ENCODE peak calls at places on chromosomes 2 and 18, in four cellular contexts. C is CD4-positive, alpha-beta T cell; L is H9; V is sigmoid colon. K is an unnamed sample.

GRCh38 chr2:68920481-68921170 is 32.1 kb downstream of the GKN2 start:
- DNase-seq in C (no peak), L (no peak), V (no peak), K (no peak)

GRCh38 chr2:60094450-60094929 is 459.0 kb downstream of the BCL11A start:
- DNase-seq in C (no peak), V (no peak), L (no peak), K (no peak)

GRCh38 chr2:222518570-222519381 is 94.4 kb downstream of the SGPP2 start:
- DNase-seq in C (no peak), V (no peak), L (no peak), K (no peak)

GRCh38 chr2:163347982-163348842 is 387.6 kb downstream of the FIGN start:
- DNase-seq in C (no peak), L (peak; percentile 93), V (peak; percentile 90), K (peak; percentile 74)

GRCh38 chr2:176413786-176414185 is 144.5 kb downstream of the MTX2 start:
- DNase-seq in L (no peak), V (no peak), C (no peak), K (no peak)

GRCh38 chr2:101720732-101721131 is 23.2 kb downstream of the MAP4K4 start:
- DNase-seq in V (no peak), C (no peak), L (no peak), K (no peak)

GRCh38 chr2:236600158-236600557 is 30.5 kb downstream of the ACKR3 start:
- DNase-seq in V (no peak), L (no peak), C (no peak), K (no peak)

GRCh38 chr18:59787998-59788875 is 91.0 kb upstream of the CCBE1 start:
- DNase-seq in L (no peak), V (no peak), C (no peak), K (no peak)

GRCh38 chr2:168685619-168686453 is 116.6 kb upstream of the NOSTRIN start:
- DNase-seq in L (no peak), C (no peak), V (no peak), K (no peak)

GRCh38 chr18:25230658-25231326 is 121.2 kb downstream of the ZNF521 start:
- DNase-seq in L (no peak), V (peak; percentile 93), C (no peak), K (peak; percentile 85)

GRCh38 chr2:60954139-60954538 is 63.4 kb upstream of the PEX13 start:
- DNase-seq in V (no peak), L (no peak), C (no peak), K (no peak)

GRCh38 chr18:37322497-37323035 is 243.0 kb downstream of the CELF4 start:
- DNase-seq in V (no peak), C (no peak), L (peak; percentile 69), K (no peak)

GRCh38 chr2:7324706-7325105 is 407.5 kb downstream of the RNF144A start:
- DNase-seq in V (no peak), L (peak; percentile 52), C (no peak), K (no peak)

GRCh38 chr2:228023619-228024018 is 152.2 kb downstream of the DAW1 start:
- DNase-seq in L (no peak), V (no peak), C (no peak), K (no peak)

GRCh38 chr2:10471046-10471571 is 23.0 kb upstream of the ODC1 start:
- DNase-seq in L (no peak), V (peak; percentile 22), C (no peak), K (no peak)

GRCh38 chr2:132645943-132646804 is 23.8 kb downstream of the LYPD1 start:
- DNase-seq in C (no peak), L (no peak), V (no peak), K (no peak)

GRCh38 chr2:33267745-33268144 is 208.7 kb upstream of the RASGRP3 start:
- DNase-seq in L (no peak), C (no peak), V (no peak), K (no peak)

GRCh38 chr2:43246641-43247040 is 20.2 kb upstream of the ZFP36L2 start:
- DNase-seq in L (no peak), V (no peak), C (no peak), K (no peak)

GRCh38 chr2:97718051-97718882 is 4.9 kb downstream of the ZAP70 start:
- DNase-seq in C (peak; percentile 71), L (no peak), V (peak; percentile 55), K (no peak)

GRCh38 chr2:18901255-18901654 is 311.9 kb upstream of the NT5C1B start:
- DNase-seq in C (no peak), V (no peak), L (no peak), K (no peak)

GRCh38 chr2:168254158-168254935 is 7.0 kb upstream of the STK39 start:
- DNase-seq in L (no peak), V (no peak), C (no peak), K (no peak)

GRCh38 chr2:15195723-15196270 is 365.3 kb downstream of the NBAS start:
- DNase-seq in V (no peak), C (no peak), L (no peak), K (no peak)

GRCh38 chr18:39835303-39836030 is 2119.6 kb upstream of the PIK3C3 start:
- DNase-seq in V (no peak), C (no peak), L (no peak), K (no peak)

DNA sequence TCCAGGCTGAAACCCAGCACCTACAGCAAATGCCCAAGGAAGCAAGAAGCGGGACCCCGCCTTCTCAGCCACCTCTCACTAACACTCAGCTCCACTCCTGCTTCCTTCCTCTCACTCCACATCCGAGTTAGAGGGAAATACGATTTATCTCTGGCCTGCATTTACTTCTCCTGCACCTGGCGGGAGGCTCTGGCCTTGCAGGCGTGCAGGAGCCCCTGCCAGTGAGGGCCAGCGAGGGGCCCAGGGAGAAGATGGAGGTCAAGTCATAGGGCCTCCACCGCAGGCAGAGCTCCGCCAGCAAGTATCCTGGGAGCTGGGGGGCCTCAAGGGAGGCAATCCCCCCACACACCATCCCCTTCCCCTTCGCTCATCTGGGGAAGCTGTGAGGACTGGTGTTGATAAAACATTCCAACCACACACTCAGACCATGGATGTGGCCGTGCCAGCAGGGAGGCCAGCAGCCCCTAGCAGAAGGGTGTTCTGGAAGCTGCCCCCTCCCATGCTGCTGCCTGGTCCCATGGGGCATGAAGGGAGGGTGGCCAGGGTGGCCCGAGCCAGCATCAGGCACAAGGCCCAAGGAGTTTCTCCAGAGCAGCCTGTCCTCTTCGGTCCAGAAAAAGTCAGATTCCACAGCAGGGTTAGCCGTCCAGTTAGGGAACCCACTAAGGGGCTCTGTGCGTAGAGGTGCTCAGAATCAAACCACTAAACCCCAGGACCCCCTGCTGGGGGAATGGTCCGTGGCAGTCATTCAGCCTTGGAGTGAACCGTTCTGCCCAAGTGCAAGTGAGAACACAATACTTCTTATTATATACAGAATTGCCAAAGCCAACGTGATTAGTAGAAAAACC is 91.2 kb downstream of the HDAC4 start:
- DNase-seq in C (no peak), V (peak; percentile 70), L (peak; percentile 18), K (no peak)
- H3K27ac ChIP-seq in C (no peak overlapping the region), V (peak overlapping the region; percentile 97), L (no peak overlapping the region), K (peak overlapping the region; percentile 85)

DNA sequence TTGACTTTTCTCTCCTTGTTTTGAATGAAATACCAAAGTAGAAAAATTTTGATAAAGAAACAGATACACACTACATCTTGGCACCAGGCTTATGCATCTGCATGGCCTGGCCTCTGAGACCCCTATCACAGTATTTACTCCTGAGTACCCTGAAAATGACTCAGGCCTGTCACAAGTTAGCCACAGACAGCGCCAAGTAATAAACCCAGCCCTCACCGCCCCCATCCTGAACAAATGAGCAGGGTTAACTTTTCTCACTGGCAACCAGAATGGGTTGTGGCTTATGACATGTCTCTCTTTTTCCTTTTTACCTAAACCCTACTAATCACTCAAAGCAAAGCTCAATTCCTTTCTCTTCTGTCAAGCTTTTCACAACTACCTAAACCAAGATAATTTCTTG is 35.3 kb downstream of the SPRED2 start:
- DNase-seq in C (no peak), V (no peak), L (no peak), K (no peak)
- H3K27ac ChIP-seq in C (no peak overlapping the region), V (no peak overlapping the region), L (no peak overlapping the region), K (no peak overlapping the region)

GRCh38 chr2:3754280-3754679 is 50.9 kb downstream of the DCDC2C start:
- DNase-seq in L (peak; percentile 27), V (peak; percentile 28), C (no peak), K (no peak)

GRCh38 chr2:3754795-3755194 is 51.4 kb downstream of the DCDC2C start:
- DNase-seq in V (peak; percentile 40), L (peak; percentile 12), C (no peak), K (no peak)

GRCh38 chr2:3755277-3755676 is 51.9 kb downstream of the DCDC2C start:
- DNase-seq in C (no peak), L (peak; percentile 4), V (no peak), K (no peak)

GRCh38 chr2:3751281-3751680 is 47.9 kb downstream of the DCDC2C start:
- DNase-seq in C (no peak), V (no peak), L (peak; percentile 16), K (no peak)

GRCh38 chr2:3751832-3752231 is 48.5 kb downstream of the DCDC2C start:
- DNase-seq in C (no peak), V (no peak), L (peak; percentile 18), K (no peak)
- H3K27ac ChIP-seq in C (no peak overlapping the region), V (no peak overlapping the region), L (no peak overlapping the region), K (no peak overlapping the region)

GRCh38 chr2:72602711-72603110 is 223.1 kb downstream of the EXOC6B start:
- DNase-seq in C (no peak), L (no peak), V (no peak), K (no peak)
- H3K27ac ChIP-seq in C (no peak overlapping the region), L (no peak overlapping the region), V (no peak overlapping the region), K (no peak overlapping the region)

DNA sequence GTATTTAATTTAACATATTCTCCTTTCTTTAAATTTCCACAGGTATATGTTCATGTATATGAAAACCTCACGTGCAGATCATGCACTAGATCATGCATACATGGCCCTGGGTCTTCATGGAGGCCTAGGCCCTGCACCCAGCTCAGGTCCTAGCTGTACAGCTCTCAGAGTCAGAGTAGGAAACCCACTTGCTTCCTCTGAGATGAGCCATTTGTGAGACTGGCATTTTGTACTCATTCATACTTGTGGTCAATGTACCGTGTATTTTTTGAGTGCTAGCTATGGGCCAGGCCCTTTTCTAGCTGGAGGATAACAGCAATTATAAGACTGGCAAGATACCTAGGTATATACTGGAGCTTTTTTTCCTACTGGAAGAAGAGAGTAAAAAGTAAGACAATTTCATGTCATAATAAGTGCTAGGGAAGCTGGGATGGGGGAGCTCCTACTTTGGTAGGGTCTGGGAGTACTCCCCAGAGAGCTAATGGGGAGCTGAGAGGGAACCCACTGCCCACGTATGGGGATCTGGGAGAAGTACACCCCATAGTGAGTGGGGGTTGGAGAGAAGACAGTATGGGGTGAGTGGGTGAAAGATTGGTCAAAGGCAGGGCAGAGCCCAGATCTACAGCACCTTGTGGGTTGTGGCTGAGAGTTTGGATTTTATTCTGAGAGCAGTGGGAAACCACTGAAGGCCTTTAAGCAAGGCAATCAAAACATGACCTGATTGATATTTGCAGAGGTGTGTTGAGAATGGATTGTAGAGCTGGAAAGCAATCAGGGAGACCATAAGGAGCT is 72.0 kb downstream of the POLE4 start:
- DNase-seq in L (no peak), C (no peak), V (no peak), K (no peak)
- H3K27ac ChIP-seq in L (no peak overlapping the region), C (no peak overlapping the region), V (no peak overlapping the region), K (no peak overlapping the region)

GRCh38 chr2:235495373-235496238 is 1.8 kb downstream of the AGAP1 start:
- DNase-seq in C (no peak), L (no peak), V (no peak), K (no peak)
- H3K27ac ChIP-seq in C (no peak overlapping the region), L (no peak overlapping the region), V (peak overlapping the region; percentile 71), K (peak overlapping the region; percentile 78)